ENCODE peak calls at places on chromosomes 7 and 10, in seven cellular contexts. One of them, this sample, is unnamed.

GRCh38 chr7:122258971-122259370 is 45.6 kb downstream of the FEZF1 start:
- DNase-seq in trophoblast cell: no peak
- DNase-seq in H1: no peak
- DNase-seq in H9: no peak
- DNase-seq in mesenchymal stem cell: no peak
- DNase-seq in mesendoderm: no peak
- DNase-seq in neuronal stem cell: no peak
- DNase-seq in this sample: no peak

GRCh38 chr7:2141011-2141410 is 91.7 kb downstream of the MAD1L1 start:
- DNase-seq in trophoblast cell: no peak
- DNase-seq in mesenchymal stem cell: no peak
- DNase-seq in neuronal stem cell: no peak
- DNase-seq in H9: no peak
- DNase-seq in H1: no peak
- DNase-seq in mesendoderm: no peak
- DNase-seq in this sample: no peak

GRCh38 chr7:68185641-68186040 is 1189.0 kb downstream of the TYW1 start:
- DNase-seq in neuronal stem cell: no peak
- DNase-seq in mesendoderm: no peak
- DNase-seq in mesenchymal stem cell: no peak
- DNase-seq in H1: no peak
- DNase-seq in H9: no peak
- DNase-seq in trophoblast cell: no peak
- DNase-seq in this sample: no peak

GRCh38 chr7:861222-861621 is 15.1 kb upstream of the GET4 start:
- DNase-seq in neuronal stem cell: no peak
- DNase-seq in mesenchymal stem cell: no peak
- DNase-seq in mesendoderm: no peak
- DNase-seq in H1: no peak
- DNase-seq in H9: no peak
- DNase-seq in trophoblast cell: no peak
- DNase-seq in this sample: no peak

GRCh38 chr7:132766660-132767059 is 190.4 kb upstream of the PLXNA4 start:
- DNase-seq in H9: no peak
- DNase-seq in mesenchymal stem cell: no peak
- DNase-seq in mesendoderm: no peak
- DNase-seq in H1: no peak
- DNase-seq in trophoblast cell: no peak
- DNase-seq in neuronal stem cell: no peak
- DNase-seq in this sample: no peak

GRCh38 chr10:125155101-125155500 is 5.3 kb downstream of the CTBP2 start:
- DNase-seq in H1: no peak
- DNase-seq in mesendoderm: peak; percentile 64
- DNase-seq in mesenchymal stem cell: peak; percentile 34
- DNase-seq in H9: peak; percentile 34
- DNase-seq in neuronal stem cell: peak; percentile 54
- DNase-seq in trophoblast cell: no peak
- DNase-seq in this sample: no peak

GRCh38 chr10:514137-514671 is 175.3 kb downstream of the DIP2C start:
- DNase-seq in H9: no peak
- DNase-seq in neuronal stem cell: no peak
- DNase-seq in trophoblast cell: no peak
- DNase-seq in mesenchymal stem cell: no peak
- DNase-seq in mesendoderm: no peak
- DNase-seq in H1: no peak
- DNase-seq in this sample: no peak

GRCh38 chr7:34895202-34895601 is 142.1 kb downstream of the DPY19L1 start:
- DNase-seq in neuronal stem cell: no peak
- DNase-seq in trophoblast cell: no peak
- DNase-seq in mesendoderm: no peak
- DNase-seq in mesenchymal stem cell: no peak
- DNase-seq in H9: no peak
- DNase-seq in H1: no peak
- DNase-seq in this sample: no peak

GRCh38 chr7:7745966-7746365 is 27.6 kb upstream of the RPA3 start:
- DNase-seq in H1: no peak
- DNase-seq in trophoblast cell: no peak
- DNase-seq in mesenchymal stem cell: no peak
- DNase-seq in neuronal stem cell: no peak
- DNase-seq in H9: no peak
- DNase-seq in mesendoderm: no peak
- DNase-seq in this sample: no peak

GRCh38 chr10:131723601-131724530 is 176.9 kb upstream of the PPP2R2D start:
- DNase-seq in mesenchymal stem cell: no peak
- DNase-seq in neuronal stem cell: no peak
- DNase-seq in trophoblast cell: no peak
- DNase-seq in H9: peak; percentile 18
- DNase-seq in mesendoderm: no peak
- DNase-seq in H1: no peak
- DNase-seq in this sample: no peak

GRCh38 chr10:63749915-63750314 is 228.7 kb downstream of the REEP3 start:
- DNase-seq in H9: no peak
- DNase-seq in mesenchymal stem cell: no peak
- DNase-seq in neuronal stem cell: no peak
- DNase-seq in trophoblast cell: no peak
- DNase-seq in H1: no peak
- DNase-seq in mesendoderm: no peak
- DNase-seq in this sample: no peak

GRCh38 chr7:82442492-82443043 is 1.0 kb downstream of the CACNA2D1 start:
- DNase-seq in H9: no peak
- DNase-seq in H1: no peak
- DNase-seq in mesendoderm: peak; percentile 58
- DNase-seq in neuronal stem cell: no peak
- DNase-seq in trophoblast cell: no peak
- DNase-seq in mesenchymal stem cell: peak; percentile 49
- DNase-seq in this sample: peak; percentile 19

GRCh38 chr10:48814933-48815332 is 124.7 kb downstream of the LRRC18 start:
- DNase-seq in mesendoderm: no peak
- DNase-seq in mesenchymal stem cell: no peak
- DNase-seq in neuronal stem cell: no peak
- DNase-seq in H1: no peak
- DNase-seq in H9: no peak
- DNase-seq in trophoblast cell: no peak
- DNase-seq in this sample: no peak

GRCh38 chr7:16235743-16236142 is 185.6 kb downstream of the CRPPA start:
- DNase-seq in H1: no peak
- DNase-seq in neuronal stem cell: no peak
- DNase-seq in mesendoderm: no peak
- DNase-seq in trophoblast cell: no peak
- DNase-seq in mesenchymal stem cell: no peak
- DNase-seq in H9: no peak
- DNase-seq in this sample: no peak

GRCh38 chr7:7428806-7429205 is 106.9 kb downstream of the COL28A1 start:
- DNase-seq in mesendoderm: no peak
- DNase-seq in H9: no peak
- DNase-seq in neuronal stem cell: no peak
- DNase-seq in H1: no peak
- DNase-seq in trophoblast cell: no peak
- DNase-seq in mesenchymal stem cell: no peak
- DNase-seq in this sample: peak; percentile 81

GRCh38 chr7:149529136-149529718 is 31.6 kb upstream of the ZNF746 start:
- DNase-seq in neuronal stem cell: no peak
- DNase-seq in H1: no peak
- DNase-seq in mesenchymal stem cell: no peak
- DNase-seq in mesendoderm: peak; percentile 12
- DNase-seq in H9: no peak
- DNase-seq in trophoblast cell: no peak
- DNase-seq in this sample: peak; percentile 2

GRCh38 chr7:17274551-17275245 is 23.8 kb upstream of the AHR start:
- DNase-seq in mesendoderm: no peak
- DNase-seq in H1: no peak
- DNase-seq in trophoblast cell: no peak
- DNase-seq in neuronal stem cell: no peak
- DNase-seq in mesenchymal stem cell: peak; percentile 61
- DNase-seq in H9: no peak
- DNase-seq in this sample: peak; percentile 48

GRCh38 chr10:110225756-110226554 is 18.6 kb downstream of the MXI1 start:
- DNase-seq in neuronal stem cell: peak; percentile 90
- DNase-seq in trophoblast cell: peak; percentile 93
- DNase-seq in mesendoderm: peak; percentile 99
- DNase-seq in H1: peak; percentile 79
- DNase-seq in mesenchymal stem cell: peak; percentile 93
- DNase-seq in H9: peak; percentile 93
- DNase-seq in this sample: peak; percentile 93

GRCh38 chr7:94195813-94196212 is 191.7 kb upstream of the BET1 start:
- DNase-seq in H1: no peak
- DNase-seq in H9: no peak
- DNase-seq in mesenchymal stem cell: no peak
- DNase-seq in trophoblast cell: no peak
- DNase-seq in neuronal stem cell: no peak
- DNase-seq in mesendoderm: no peak
- DNase-seq in this sample: no peak

GRCh38 chr7:94195201-94195600 is 191.0 kb upstream of the BET1 start:
- DNase-seq in neuronal stem cell: no peak
- DNase-seq in trophoblast cell: no peak
- DNase-seq in mesendoderm: no peak
- DNase-seq in mesenchymal stem cell: peak; percentile 14
- DNase-seq in H9: no peak
- DNase-seq in H1: no peak
- DNase-seq in this sample: no peak

GRCh38 chr7:94188350-94188749 is 184.2 kb upstream of the BET1 start:
- DNase-seq in mesenchymal stem cell: no peak
- DNase-seq in mesendoderm: no peak
- DNase-seq in H9: no peak
- DNase-seq in H1: no peak
- DNase-seq in neuronal stem cell: no peak
- DNase-seq in trophoblast cell: no peak
- DNase-seq in this sample: no peak

GRCh38 chr7:94190599-94191061 is 186.5 kb upstream of the BET1 start:
- DNase-seq in trophoblast cell: no peak
- DNase-seq in neuronal stem cell: no peak
- DNase-seq in H1: no peak
- DNase-seq in mesenchymal stem cell: peak; percentile 95
- DNase-seq in H9: no peak
- DNase-seq in mesendoderm: no peak
- DNase-seq in this sample: peak; percentile 98
- H2BK5ac ChIP-seq in trophoblast cell: no peak overlapping the region
- H2BK5ac ChIP-seq in neuronal stem cell: no peak overlapping the region
- H2BK5ac ChIP-seq in H1: no peak overlapping the region
- H2BK5ac ChIP-seq in mesenchymal stem cell: no peak overlapping the region
- H2BK5ac ChIP-seq in H9: no peak overlapping the region
- H2BK5ac ChIP-seq in mesendoderm: no peak overlapping the region
- H2BK5ac ChIP-seq in this sample: peak overlapping the region; percentile 52

DNA sequence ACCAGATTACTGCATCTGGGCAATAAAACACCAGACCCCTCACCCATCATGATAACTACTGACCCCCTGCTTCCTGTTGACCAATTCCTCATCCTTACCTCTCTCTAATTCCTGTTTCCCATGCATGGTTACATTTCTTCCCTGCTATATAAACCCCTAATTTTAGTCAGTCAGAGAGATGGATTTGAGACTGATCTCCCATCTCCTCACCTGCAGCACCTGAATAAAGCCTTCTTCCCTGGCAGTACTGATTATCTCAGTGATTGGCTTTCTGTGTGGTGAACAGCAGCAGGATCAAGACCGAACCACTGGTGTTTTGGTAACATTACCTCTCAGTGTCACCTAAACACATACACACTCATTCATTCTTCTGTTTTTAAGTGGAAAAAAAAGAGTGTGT is 41.2 kb upstream of the SVIL start:
- DNase-seq in mesendoderm: no peak
- DNase-seq in neuronal stem cell: no peak
- DNase-seq in H1: no peak
- DNase-seq in mesenchymal stem cell: no peak
- DNase-seq in H9: no peak
- DNase-seq in trophoblast cell: no peak
- DNase-seq in this sample: no peak
- H2BK5ac ChIP-seq in mesendoderm: no peak overlapping the region
- H2BK5ac ChIP-seq in neuronal stem cell: no peak overlapping the region
- H2BK5ac ChIP-seq in H1: no peak overlapping the region
- H2BK5ac ChIP-seq in mesenchymal stem cell: no peak overlapping the region
- H2BK5ac ChIP-seq in H9: no peak overlapping the region
- H2BK5ac ChIP-seq in trophoblast cell: no peak overlapping the region
- H2BK5ac ChIP-seq in this sample: no peak overlapping the region

GRCh38 chr10:21449288-21449966 is 76.1 kb downstream of the SKIDA1 start:
- DNase-seq in neuronal stem cell: no peak
- DNase-seq in H9: no peak
- DNase-seq in trophoblast cell: no peak
- DNase-seq in H1: no peak
- DNase-seq in mesendoderm: peak; percentile 32
- DNase-seq in mesenchymal stem cell: no peak
- DNase-seq in this sample: no peak

GRCh38 chr10:21456160-21456559 is 69.3 kb downstream of the SKIDA1 start:
- DNase-seq in mesenchymal stem cell: no peak
- DNase-seq in H1: no peak
- DNase-seq in mesendoderm: no peak
- DNase-seq in H9: no peak
- DNase-seq in trophoblast cell: no peak
- DNase-seq in neuronal stem cell: no peak
- DNase-seq in this sample: no peak

DNA sequence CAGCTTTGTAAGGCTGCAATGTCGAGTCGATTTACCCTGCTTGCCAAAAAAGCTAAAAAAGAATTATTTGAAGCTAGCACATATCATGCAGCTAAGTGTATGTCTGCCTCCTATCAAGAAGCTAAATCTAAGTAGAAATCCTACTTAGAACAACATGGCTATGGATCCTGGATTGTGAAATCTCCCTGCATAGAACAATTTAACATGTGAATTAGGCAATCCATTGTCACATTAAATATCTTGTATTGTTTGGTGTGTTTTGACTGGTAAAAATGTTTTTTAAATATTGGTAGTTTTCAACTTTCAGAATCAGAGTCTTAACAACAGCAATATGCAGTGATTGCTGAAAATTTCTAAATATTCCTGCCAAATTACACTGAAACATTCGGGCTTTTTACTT is 73.3 kb downstream of the SKIDA1 start:
- DNase-seq in mesendoderm: no peak
- DNase-seq in H1: no peak
- DNase-seq in trophoblast cell: peak; percentile 51
- DNase-seq in neuronal stem cell: no peak
- DNase-seq in mesenchymal stem cell: no peak
- DNase-seq in H9: no peak
- DNase-seq in this sample: no peak
- H2BK5ac ChIP-seq in mesendoderm: no peak overlapping the region
- H2BK5ac ChIP-seq in H1: no peak overlapping the region
- H2BK5ac ChIP-seq in trophoblast cell: no peak overlapping the region
- H2BK5ac ChIP-seq in neuronal stem cell: no peak overlapping the region
- H2BK5ac ChIP-seq in mesenchymal stem cell: no peak overlapping the region
- H2BK5ac ChIP-seq in H9: no peak overlapping the region
- H2BK5ac ChIP-seq in this sample: no peak overlapping the region

GRCh38 chr10:85598646-85599045 is 767.9 kb downstream of the GRID1 start:
- DNase-seq in H9: no peak
- DNase-seq in H1: no peak
- DNase-seq in mesenchymal stem cell: no peak
- DNase-seq in neuronal stem cell: no peak
- DNase-seq in mesendoderm: no peak
- DNase-seq in trophoblast cell: no peak
- DNase-seq in this sample: no peak

GRCh38 chr10:85594239-85594638 is 772.4 kb downstream of the GRID1 start:
- DNase-seq in trophoblast cell: no peak
- DNase-seq in neuronal stem cell: no peak
- DNase-seq in H1: no peak
- DNase-seq in H9: no peak
- DNase-seq in mesendoderm: peak; percentile 62
- DNase-seq in mesenchymal stem cell: no peak
- DNase-seq in this sample: no peak

GRCh38 chr10:85596389-85596788 is 770.2 kb downstream of the GRID1 start:
- DNase-seq in trophoblast cell: no peak
- DNase-seq in neuronal stem cell: no peak
- DNase-seq in mesenchymal stem cell: no peak
- DNase-seq in H1: no peak
- DNase-seq in H9: no peak
- DNase-seq in mesendoderm: no peak
- DNase-seq in this sample: no peak

GRCh38 chr10:85599081-85599480 is 767.5 kb downstream of the GRID1 start:
- DNase-seq in H1: no peak
- DNase-seq in mesenchymal stem cell: no peak
- DNase-seq in trophoblast cell: no peak
- DNase-seq in mesendoderm: no peak
- DNase-seq in neuronal stem cell: no peak
- DNase-seq in H9: no peak
- DNase-seq in this sample: no peak

GRCh38 chr10:85597006-85597405 is 769.6 kb downstream of the GRID1 start:
- DNase-seq in H1: no peak
- DNase-seq in trophoblast cell: no peak
- DNase-seq in H9: no peak
- DNase-seq in mesenchymal stem cell: no peak
- DNase-seq in neuronal stem cell: no peak
- DNase-seq in mesendoderm: no peak
- DNase-seq in this sample: no peak
- H2BK5ac ChIP-seq in H1: no peak overlapping the region
- H2BK5ac ChIP-seq in trophoblast cell: no peak overlapping the region
- H2BK5ac ChIP-seq in H9: no peak overlapping the region
- H2BK5ac ChIP-seq in mesenchymal stem cell: no peak overlapping the region
- H2BK5ac ChIP-seq in neuronal stem cell: no peak overlapping the region
- H2BK5ac ChIP-seq in mesendoderm: no peak overlapping the region
- H2BK5ac ChIP-seq in this sample: no peak overlapping the region

This sample was measured in IMR-90.